ENCODE peak calls at places on chromosomes 6 and 20, in five cellular contexts. I is Peyer's patch, C is prostate gland, M is body of pancreas, R is erythroblast. X is an unnamed sample.

GRCh38 chr6:36852481-36853147 is 13.4 kb upstream of the CPNE5 start:
- DNase-seq in I (no peak), C (no peak), M (no peak), R (peak), X (peak)

GRCh38 chr6:70398783-70399730 is 14.3 kb upstream of the FAM135A start:
- DNase-seq in I (no peak), C (peak), M (peak), R (peak), X (peak)

GRCh38 chr20:58048096-58048702 is 180.3 kb downstream of the ANKRD60 start:
- DNase-seq in I (no peak), C (peak), M (no peak), R (peak), X (peak)

GRCh38 chr20:62598761-62599194 is 43.5 kb upstream of the SLCO4A1 start:
- DNase-seq in I (no peak), C (no peak), M (no peak), R (peak), X (peak)

GRCh38 chr6:109760208-109760607 is 69.1 kb downstream of the FIG4 start:
- DNase-seq in I (no peak), C (no peak), M (no peak), R (no peak), X (no peak)

GRCh38 chr20:25177890-25178321 is 17.6 kb upstream of the ENTPD6 start:
- DNase-seq in I (no peak), C (peak), M (peak), R (no peak), X (peak)

GRCh38 chr20:11906626-11907480 is 10.8 kb upstream of the BTBD3 start:
- DNase-seq in I (no peak), C (no peak), M (no peak), R (no peak), X (no peak)

GRCh38 chr6:99521557-99522286 is 6.5 kb upstream of the USP45 start:
- DNase-seq in I (no peak), C (no peak), M (no peak), R (no peak), X (no peak)

GRCh38 chr6:70062010-70062409 is 195.7 kb downstream of the COL19A1 start:
- DNase-seq in I (no peak), C (no peak), M (no peak), R (no peak), X (no peak)

GRCh38 chr20:31936430-31936829 is 15.4 kb downstream of the PDRG1 start:
- DNase-seq in I (no peak), C (no peak), M (no peak), R (no peak), X (no peak)

GRCh38 chr6:147201885-147202515 is 2.2 kb upstream of the STXBP5 start:
- DNase-seq in I (peak), C (no peak), M (no peak), R (peak), X (peak)

GRCh38 chr6:37983720-37984501 is 164.4 kb downstream of the ZFAND3 start:
- DNase-seq in I (no peak), C (no peak), M (no peak), R (no peak), X (no peak)

GRCh38 chr20:58670659-58671058 is 19.6 kb downstream of the STX16 start:
- DNase-seq in I (no peak), C (no peak), M (no peak), R (no peak), X (no peak)

GRCh38 chr6:53795702-53796450 is 1.1 kb downstream of the LRRC1 start:
- DNase-seq in I (peak), C (peak), M (peak), R (peak), X (no peak)

GRCh38 chr6:92577077-92577719 is 842.2 kb downstream of the EPHA7 start:
- DNase-seq in I (no peak), C (no peak), M (no peak), R (no peak), X (no peak)

GRCh38 chr6:108694816-108695215 is 134.1 kb downstream of the FOXO3 start:
- DNase-seq in I (no peak), C (no peak), M (no peak), R (no peak), X (no peak)

GRCh38 chr6:56399672-56400263 is 152.4 kb upstream of the COL21A1 start:
- DNase-seq in I (no peak), C (no peak), M (peak), R (no peak), X (no peak)

GRCh38 chr20:43995645-43996044 is 81.0 kb downstream of the TOX2 start:
- DNase-seq in I (no peak), C (no peak), M (no peak), R (no peak), X (no peak)

GRCh38 chr20:1427457-1428054 is 34.7 kb upstream of the FKBP1A start:
- DNase-seq in I (no peak), C (no peak), M (no peak), R (no peak), X (no peak)

GRCh38 chr20:38229376-38230252 is 30.9 kb downstream of the KIAA1755 start:
- DNase-seq in I (no peak), C (no peak), M (no peak), R (peak), X (no peak)

GRCh38 chr6:31719001-31719400 is 2.5 kb downstream of the LY6G6C start:
- DNase-seq in I (no peak), C (no peak), M (no peak), R (no peak), X (no peak)

GRCh38 chr20:25017257-25017803 is 24.8 kb upstream of the APMAP start:
- DNase-seq in I (no peak), C (peak), M (peak), R (no peak), X (no peak)

GRCh38 chr6:132020138-132020551 is 69.0 kb upstream of the CCN2 start:
- DNase-seq in I (no peak), C (peak), M (no peak), R (no peak), X (no peak)

GRCh38 chr6:70119218-70119835 is 183.6 kb downstream of the COL9A1 start:
- DNase-seq in I (no peak), C (no peak), M (peak), R (no peak), X (no peak)

GRCh38 chr20:23125159-23125558 is 39.0 kb upstream of the CD93 start:
- DNase-seq in I (no peak), C (no peak), M (no peak), R (peak), X (no peak)

GRCh38 chr6:156438519-156438918 is 338.7 kb upstream of the ARID1B start:
- DNase-seq in I (no peak), C (no peak), M (no peak), R (no peak), X (no peak)

GRCh38 chr20:34246126-34246626 is 5.0 kb downstream of the ASIP start:
- DNase-seq in I (no peak), C (no peak), M (no peak), R (no peak), X (no peak)

GRCh38 chr6:85669735-85670194 is 27.1 kb upstream of the SYNCRIP start:
- DNase-seq in I (peak), C (no peak), M (no peak), R (no peak), X (peak)

GRCh38 chr20:35252037-35252461 is 25.6 kb downstream of the MMP24 start:
- DNase-seq in I (peak), C (no peak), M (no peak), R (no peak), X (no peak)

GRCh38 chr6:71457883-71458282 is 169.3 kb downstream of the OGFRL1 start:
- DNase-seq in I (no peak), C (no peak), M (no peak), R (no peak), X (no peak)

GRCh38 chr6:115271434-115271833 is 789.3 kb downstream of the FRK start:
- DNase-seq in I (no peak), C (no peak), M (no peak), R (no peak), X (no peak)

GRCh38 chr6:105226598-105227291 is 46.9 kb upstream of the POPDC3 start:
- DNase-seq in I (no peak), C (no peak), M (no peak), R (no peak), X (no peak)

GRCh38 chr6:104527761-104528415 is 331.8 kb downstream of the HACE1 start:
- DNase-seq in I (no peak), C (peak), M (peak), R (peak), X (no peak)

GRCh38 chr6:15511248-15512125 is 151.3 kb downstream of the DTNBP1 start:
- DNase-seq in I (no peak), C (no peak), M (no peak), R (no peak), X (no peak)

GRCh38 chr20:5000263-5001173 is 792 bp downstream of the SLC23A2 start:
- DNase-seq in I (peak), C (peak), M (peak), R (peak), X (no peak)

GRCh38 chr6:111711476-111711875 is 105.8 kb upstream of the TRAF3IP2 start:
- DNase-seq in I (no peak), C (no peak), M (no peak), R (no peak), X (no peak)

GRCh38 chr20:35271904-35272303 is 6.0 kb downstream of the MMP24OS start:
- DNase-seq in I (no peak), C (no peak), M (no peak), R (no peak), X (no peak)

GRCh38 chr20:621115-621756 is 11.1 kb upstream of the TCF15 start:
- DNase-seq in I (no peak), C (no peak), M (no peak), R (no peak), X (peak)

GRCh38 chr6:157822221-157823000 is 635 bp upstream of the SNX9 start:
- DNase-seq in I (peak), C (no peak), M (no peak), R (peak), X (no peak)
- TF ChIP-seq POLR2A in I (no peak), C (no peak), M (no peak), R (no peak), X (no peak)

DNA sequence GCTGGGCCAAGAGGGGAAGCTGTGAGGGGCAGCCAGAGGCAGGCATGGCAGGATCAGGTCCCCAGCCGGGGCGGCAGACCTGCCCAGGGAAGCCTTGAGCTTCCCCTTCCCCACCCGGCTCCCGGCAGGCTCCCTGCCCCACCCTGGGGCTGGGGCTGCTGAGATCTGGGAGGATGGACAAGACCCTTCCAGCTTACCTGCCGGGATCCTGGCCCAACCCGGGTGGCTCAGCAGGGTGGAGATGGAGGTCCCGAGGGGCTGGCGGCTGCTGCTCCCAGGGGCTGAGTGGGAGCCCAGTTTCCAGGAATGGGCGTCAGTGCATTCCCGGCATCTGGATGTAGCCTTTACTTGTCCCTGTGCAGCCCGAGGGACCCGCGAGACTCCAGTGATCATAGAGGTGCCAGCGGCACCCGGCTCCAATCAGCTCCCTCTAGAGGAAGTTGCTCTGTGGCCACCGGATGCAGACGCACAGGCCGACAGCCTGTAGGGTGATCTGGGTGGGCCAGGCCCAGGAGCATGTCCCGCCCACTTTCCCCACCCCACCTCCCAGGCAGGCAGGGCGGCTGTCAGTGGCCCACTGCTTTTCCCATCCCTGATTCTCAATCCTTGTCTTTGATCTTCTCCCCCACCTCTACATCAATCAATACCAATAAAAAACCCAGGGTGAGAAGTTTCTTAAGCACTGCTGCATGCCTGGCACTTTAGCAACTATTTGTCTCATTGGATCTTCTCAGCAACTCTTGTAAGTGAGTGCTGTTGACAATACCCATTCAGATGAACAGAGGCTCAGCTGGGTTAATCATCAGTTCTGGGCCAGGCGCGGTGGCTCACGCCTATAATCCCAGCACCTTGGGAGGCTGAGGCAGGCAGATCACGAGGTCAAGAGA is at the start of gene BAK1:
- DNase-seq in I (peak), C (peak), M (peak), R (peak), X (peak)
- TF ChIP-seq POLR2A in I (peak), C (peak), M (peak), R (peak), X (peak)

GRCh38 chr6:65787787-65788186 is 80.8 kb upstream of the EYS start:
- DNase-seq in I (no peak), C (no peak), M (no peak), R (no peak), X (no peak)
- TF ChIP-seq POLR2A in I (no peak), C (no peak), M (no peak), R (no peak), X (no peak)

GRCh38 chr6:83883240-83883639 is 23.8 kb downstream of the CYB5R4 start:
- DNase-seq in I (no peak), C (no peak), M (no peak), R (no peak), X (no peak)
- TF ChIP-seq POLR2A in I (no peak), C (no peak), M (no peak), R (no peak), X (no peak)

X was measured in H54.